ENCODE peak calls at places on chromosomes 12 and 14, in six cellular contexts. X is GM23338, Z is sigmoid colon, N is breast epithelium, U is GM12892, D is esophagus muscularis mucosa. F is an unnamed sample.

GRCh38 chr14:106228541-106229158 is 702.3 kb downstream of the TMEM121 start:
- DNase-seq in X (no peak), Z (no peak), D (no peak), U (no peak), N (no peak), F (no peak)

GRCh38 chr12:32003654-32004053 is 44.4 kb downstream of the RESF1 start:
- DNase-seq in U (no peak), Z (no peak), D (no peak), N (no peak), X (no peak), F (no peak)

GRCh38 chr14:68268197-68268596 is 448.6 kb downstream of the RAD51B start:
- DNase-seq in U (no peak), D (no peak), X (no peak), Z (no peak), N (no peak), F (no peak)

GRCh38 chr14:92513204-92513965 is at the start of gene RIN3:
- DNase-seq in D (no peak), Z (peak), U (peak), N (no peak), X (peak), F (peak)

GRCh38 chr12:116172224-116172849 is 105.2 kb downstream of the MED13L start:
- DNase-seq in Z (no peak), N (no peak), U (peak), X (no peak), D (no peak), F (no peak)

GRCh38 chr12:70540996-70541395 is 96.2 kb downstream of the PTPRB start:
- DNase-seq in X (no peak), N (no peak), Z (no peak), U (no peak), D (no peak), F (no peak)

GRCh38 chr14:23171251-23171975 is 12.0 kb downstream of the SLC7A8 start:
- DNase-seq in X (no peak), Z (no peak), U (no peak), N (no peak), D (no peak), F (no peak)

GRCh38 chr14:75864352-75864751 is 117.4 kb downstream of the TGFB3 start:
- DNase-seq in D (no peak), Z (no peak), N (no peak), X (no peak), U (no peak), F (no peak)

GRCh38 chr12:15599266-15600037 is 189.7 kb downstream of the EPS8 start:
- DNase-seq in Z (no peak), X (no peak), D (no peak), N (no peak), U (no peak), F (no peak)

GRCh38 chr12:122874081-122874480 is 21.8 kb downstream of the VPS37B start:
- DNase-seq in Z (no peak), D (no peak), U (no peak), N (no peak), X (peak), F (no peak)

GRCh38 chr12:15563683-15564082 is 225.5 kb downstream of the EPS8 start:
- DNase-seq in Z (no peak), U (no peak), X (no peak), N (no peak), D (no peak), F (no peak)

GRCh38 chr12:124568431-124569374 is 1.3 kb upstream of the NCOR2 start:
- DNase-seq in Z (peak), N (no peak), X (peak), D (peak), U (peak), F (peak)

GRCh38 chr12:52121848-52122838 is 42.6 kb downstream of the SMIM41 start:
- DNase-seq in D (no peak), X (peak), U (peak), N (no peak), Z (peak), F (no peak)

GRCh38 chr12:80509781-80510556 is 65.9 kb downstream of the PTPRQ start:
- DNase-seq in X (no peak), N (no peak), Z (no peak), D (no peak), U (no peak), F (no peak)

GRCh38 chr14:67526676-67527459 is 6.2 kb upstream of the PLEKHH1 start:
- DNase-seq in N (no peak), X (peak), D (no peak), Z (no peak), U (no peak), F (no peak)

GRCh38 chr14:39491134-39491541 is 58.9 kb upstream of the FBXO33 start:
- DNase-seq in D (no peak), X (peak), U (no peak), Z (no peak), N (no peak), F (no peak)

GRCh38 chr14:63164108-63164683 is 40.0 kb upstream of the RHOJ start:
- DNase-seq in D (no peak), X (no peak), U (no peak), N (no peak), Z (no peak), F (no peak)

GRCh38 chr12:111401167-111401605 is 4.5 kb upstream of the SH2B3 start:
- DNase-seq in X (no peak), Z (no peak), D (no peak), U (no peak), N (no peak), F (no peak)
- TF ChIP-seq POLR2AphosphoS5 in X (no peak), Z (no peak), D (no peak), U (no peak), N (no peak), F (no peak)

GRCh38 chr14:95267306-95267705 is 52.4 kb downstream of the CLMN start:
- DNase-seq in U (no peak), D (no peak), N (no peak), Z (no peak), X (no peak), F (no peak)

GRCh38 chr14:95262511-95262891 is 57.2 kb downstream of the CLMN start:
- DNase-seq in D (no peak), X (no peak), U (no peak), Z (no peak), N (no peak), F (no peak)

GRCh38 chr14:95263527-95264231 is 56.0 kb downstream of the CLMN start:
- DNase-seq in U (no peak), D (no peak), N (no peak), X (no peak), Z (no peak), F (peak)

GRCh38 chr14:95264271-95264973 is 55.3 kb downstream of the CLMN start:
- DNase-seq in X (no peak), N (no peak), D (no peak), U (no peak), Z (no peak), F (peak)

GRCh38 chr14:95265106-95266094 is 54.3 kb downstream of the CLMN start:
- DNase-seq in Z (no peak), X (no peak), N (no peak), D (no peak), U (peak), F (peak)
- TF ChIP-seq POLR2AphosphoS5 in Z (peak), X (no peak), N (peak), D (peak), U (peak), F (peak)

GRCh38 chr12:109558374-109559199 is 14.7 kb downstream of the MMAB start:
- DNase-seq in U (no peak), D (no peak), N (no peak), Z (no peak), X (no peak), F (no peak)

GRCh38 chr12:109559200-109559505 is 14.2 kb downstream of the MMAB start:
- DNase-seq in Z (no peak), X (no peak), U (no peak), D (no peak), N (no peak), F (no peak)

GRCh38 chr12:109555431-109556315 is 17.6 kb downstream of the MMAB start:
- DNase-seq in N (no peak), X (no peak), Z (no peak), D (no peak), U (no peak), F (no peak)

GRCh38 chr12:109557809-109558208 is 15.5 kb downstream of the MMAB start:
- DNase-seq in X (no peak), Z (no peak), D (no peak), U (no peak), N (no peak), F (no peak)

DNA sequence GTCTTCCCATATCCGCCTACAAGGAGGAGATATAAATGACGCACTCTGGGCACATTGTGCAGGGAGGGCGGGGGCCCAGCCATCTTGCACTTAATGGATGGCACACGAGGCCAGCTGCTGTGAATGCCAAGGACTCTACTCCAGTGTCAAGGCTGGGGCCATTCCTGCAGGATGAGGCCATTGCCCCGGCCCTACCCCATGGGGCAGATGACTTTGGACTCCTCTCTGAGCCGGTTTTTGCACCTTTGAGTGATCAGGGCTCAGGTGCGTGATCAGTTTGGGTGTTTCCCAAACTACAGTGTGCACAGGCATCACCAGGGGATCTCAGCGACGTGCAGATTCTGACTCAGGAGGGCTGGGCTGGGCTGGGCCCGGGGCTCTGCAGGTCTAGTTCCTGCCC is 16.1 kb downstream of the MMAB start:
- DNase-seq in X (no peak), U (no peak), Z (no peak), D (no peak), N (no peak), F (no peak)
- TF ChIP-seq POLR2AphosphoS5 in X (no peak), U (no peak), Z (no peak), D (no peak), N (no peak), F (no peak)

DNA sequence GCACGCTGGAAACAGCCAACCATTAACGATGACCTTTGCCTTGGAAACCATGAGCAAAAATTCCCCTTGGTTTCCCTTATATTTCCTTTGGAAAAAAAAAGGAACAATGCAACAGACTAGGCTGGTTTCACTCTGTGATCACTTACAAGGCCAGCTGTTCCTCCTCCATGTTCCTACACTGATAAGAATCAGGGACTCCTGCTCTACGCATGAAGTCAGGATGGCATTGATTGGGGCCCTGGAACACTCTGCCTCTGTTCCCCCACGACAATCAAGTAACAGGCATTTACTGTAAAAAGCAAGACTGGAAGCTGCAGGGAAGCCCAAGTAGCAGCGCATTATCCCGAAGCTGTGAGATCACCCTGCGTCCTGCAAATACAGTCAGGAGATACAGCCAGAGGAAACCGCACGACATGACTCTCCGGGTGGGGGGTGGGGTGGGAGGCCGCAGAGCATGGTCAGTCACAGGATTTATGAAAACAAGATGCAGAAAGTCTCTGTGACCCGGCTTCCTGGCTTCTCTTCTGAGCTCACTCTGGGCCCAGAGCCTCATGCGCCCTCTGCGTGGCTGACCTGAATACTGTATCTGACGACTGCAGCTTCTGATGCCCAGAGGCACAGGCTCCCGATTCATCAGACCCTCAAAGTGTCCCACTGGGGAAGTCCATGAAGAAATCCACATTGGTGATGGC is 31.1 kb downstream of the SSH1 start:
- DNase-seq in U (no peak), X (no peak), D (no peak), N (no peak), Z (peak), F (no peak)
- TF ChIP-seq POLR2AphosphoS5 in U (no peak), X (no peak), D (peak), N (peak), Z (peak), F (no peak)

GRCh38 chr14:60721331-60722162 is 2.6 kb downstream of the SIX4 start:
- DNase-seq in D (no peak), U (peak), Z (peak), X (peak), N (no peak), F (peak)

GRCh38 chr14:60722163-60722835 is 1.9 kb downstream of the SIX4 start:
- DNase-seq in N (no peak), U (peak), X (peak), D (no peak), Z (no peak), F (peak)

GRCh38 chr14:60723218-60724079 is 702 bp downstream of the SIX4 start:
- DNase-seq in U (peak), Z (peak), D (no peak), X (peak), N (peak), F (no peak)

GRCh38 chr14:60724080-60724618 is at the start of gene SIX4:
- DNase-seq in N (peak), X (peak), Z (peak), U (peak), D (no peak), F (no peak)

DNA sequence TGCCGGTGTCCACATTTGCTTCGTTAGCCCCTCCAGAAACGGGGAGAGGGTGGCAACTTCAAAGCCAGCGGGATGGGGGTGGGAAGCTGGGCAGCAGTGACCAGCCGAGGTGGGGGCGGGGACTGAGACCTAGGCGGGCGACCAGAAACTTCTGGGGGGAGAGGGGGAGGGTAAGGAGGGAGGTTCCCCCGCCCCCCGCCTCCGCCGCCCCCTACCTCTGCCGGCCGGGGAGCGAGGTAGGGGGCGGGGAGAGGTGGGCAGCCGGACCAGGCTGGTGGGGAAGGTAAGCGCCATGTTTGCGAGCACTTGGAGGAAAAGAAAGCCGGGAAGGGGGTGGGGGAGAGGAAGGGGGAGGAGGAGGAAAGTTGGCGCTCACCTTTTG is 1.3 kb downstream of the SIX4 start:
- DNase-seq in Z (no peak), N (no peak), D (no peak), U (peak), X (peak), F (no peak)
- TF ChIP-seq POLR2AphosphoS5 in Z (no peak), N (no peak), D (no peak), U (no peak), X (no peak), F (no peak)

F was measured in suprapubic skin.